ENCODE peak calls at places on chromosomes 4 and X, in four cellular contexts. One of them, this sample, is unnamed.

GRCh38 chr4:57080781-57081650 is 29.2 kb downstream of the IGFBP7 start:
- DNase-seq in mesenchymal stem cell: peak
- DNase-seq in trophoblast cell: no peak
- DNase-seq in H1: no peak
- DNase-seq in this sample: no peak

GRCh38 chrX:78708171-78708570 is 39.3 kb upstream of the LPAR4 start:
- DNase-seq in trophoblast cell: no peak
- DNase-seq in H1: peak
- DNase-seq in mesenchymal stem cell: peak
- DNase-seq in this sample: no peak

GRCh38 chr4:186009976-186010375 is 59.0 kb upstream of the TLR3 start:
- DNase-seq in trophoblast cell: no peak
- DNase-seq in H1: no peak
- DNase-seq in mesenchymal stem cell: no peak
- DNase-seq in this sample: no peak

GRCh38 chr4:148166132-148166531 is 276.1 kb downstream of the NR3C2 start:
- DNase-seq in trophoblast cell: peak
- DNase-seq in H1: no peak
- DNase-seq in mesenchymal stem cell: no peak
- DNase-seq in this sample: no peak

GRCh38 chr4:173041482-173041881 is 127.1 kb upstream of the GALNT7 start:
- DNase-seq in H1: no peak
- DNase-seq in trophoblast cell: no peak
- DNase-seq in mesenchymal stem cell: no peak
- DNase-seq in this sample: no peak

GRCh38 chr4:180811556-180811955 is 1431.6 kb upstream of the TENM3 start:
- DNase-seq in trophoblast cell: no peak
- DNase-seq in mesenchymal stem cell: no peak
- DNase-seq in H1: no peak
- DNase-seq in this sample: no peak

GRCh38 chr4:74320559-74321118 is 12.4 kb downstream of the EPGN start:
- DNase-seq in mesenchymal stem cell: peak
- DNase-seq in trophoblast cell: peak
- DNase-seq in H1: peak
- DNase-seq in this sample: peak

GRCh38 chr4:157242871-157243270 is 22.3 kb downstream of the GRIA2 start:
- DNase-seq in mesenchymal stem cell: no peak
- DNase-seq in trophoblast cell: no peak
- DNase-seq in H1: no peak
- DNase-seq in this sample: no peak

GRCh38 chr4:164350086-164350485 is 403.8 kb upstream of the SMIM31 start:
- DNase-seq in mesenchymal stem cell: no peak
- DNase-seq in trophoblast cell: no peak
- DNase-seq in H1: no peak
- DNase-seq in this sample: no peak

GRCh38 chr4:186068581-186069402 is at the start of gene TLR3:
- DNase-seq in mesenchymal stem cell: peak
- DNase-seq in H1: no peak
- DNase-seq in trophoblast cell: no peak
- DNase-seq in this sample: no peak

GRCh38 chrX:17655232-17656034 is 81.9 kb upstream of the SCML1 start:
- DNase-seq in H1: no peak
- DNase-seq in mesenchymal stem cell: no peak
- DNase-seq in trophoblast cell: no peak
- DNase-seq in this sample: no peak

GRCh38 chr4:87529187-87529586 is at the start of gene SPARCL1:
- DNase-seq in trophoblast cell: no peak
- DNase-seq in mesenchymal stem cell: no peak
- DNase-seq in H1: no peak
- DNase-seq in this sample: no peak

GRCh38 chr4:8427262-8427661 is 13.3 kb downstream of the ACOX3 start:
- DNase-seq in trophoblast cell: no peak
- DNase-seq in mesenchymal stem cell: no peak
- DNase-seq in H1: no peak
- DNase-seq in this sample: no peak

GRCh38 chrX:17854069-17854468 is 7.0 kb downstream of the RAI2 start:
- DNase-seq in mesenchymal stem cell: no peak
- DNase-seq in trophoblast cell: no peak
- DNase-seq in H1: no peak
- DNase-seq in this sample: no peak

GRCh38 chrX:143633530-143634372 is 2.1 kb downstream of the SLITRK4 start:
- DNase-seq in trophoblast cell: no peak
- DNase-seq in mesenchymal stem cell: peak
- DNase-seq in H1: no peak
- DNase-seq in this sample: peak

GRCh38 chr4:141409556-141409955 is 188.9 kb downstream of the ZNF330 start:
- DNase-seq in H1: no peak
- DNase-seq in trophoblast cell: no peak
- DNase-seq in mesenchymal stem cell: no peak
- DNase-seq in this sample: no peak

GRCh38 chrX:40244980-40245379 is 147.2 kb upstream of the BCOR start:
- DNase-seq in mesenchymal stem cell: peak
- DNase-seq in trophoblast cell: no peak
- DNase-seq in H1: no peak
- DNase-seq in this sample: no peak

GRCh38 chr4:24984602-24985532 is 45.9 kb downstream of the LGI2 start:
- DNase-seq in trophoblast cell: no peak
- DNase-seq in H1: no peak
- DNase-seq in mesenchymal stem cell: no peak
- DNase-seq in this sample: no peak

GRCh38 chrX:103149652-103150051 is 56.7 kb upstream of the NXF3 start:
- DNase-seq in mesenchymal stem cell: no peak
- DNase-seq in H1: no peak
- DNase-seq in trophoblast cell: no peak
- DNase-seq in this sample: no peak

GRCh38 chr4:8202526-8203375 is 3.7 kb downstream of the SH3TC1 start:
- DNase-seq in H1: no peak
- DNase-seq in trophoblast cell: no peak
- DNase-seq in mesenchymal stem cell: no peak
- DNase-seq in this sample: no peak

GRCh38 chr4:143358923-143359694 is 22.4 kb downstream of the GAB1 start:
- DNase-seq in H1: no peak
- DNase-seq in trophoblast cell: peak
- DNase-seq in mesenchymal stem cell: peak
- DNase-seq in this sample: no peak
- H3K23ac ChIP-seq in H1: no peak
- H3K23ac ChIP-seq in trophoblast cell: no peak
- H3K23ac ChIP-seq in mesenchymal stem cell: no peak
- H3K23ac ChIP-seq in this sample: no peak

DNA sequence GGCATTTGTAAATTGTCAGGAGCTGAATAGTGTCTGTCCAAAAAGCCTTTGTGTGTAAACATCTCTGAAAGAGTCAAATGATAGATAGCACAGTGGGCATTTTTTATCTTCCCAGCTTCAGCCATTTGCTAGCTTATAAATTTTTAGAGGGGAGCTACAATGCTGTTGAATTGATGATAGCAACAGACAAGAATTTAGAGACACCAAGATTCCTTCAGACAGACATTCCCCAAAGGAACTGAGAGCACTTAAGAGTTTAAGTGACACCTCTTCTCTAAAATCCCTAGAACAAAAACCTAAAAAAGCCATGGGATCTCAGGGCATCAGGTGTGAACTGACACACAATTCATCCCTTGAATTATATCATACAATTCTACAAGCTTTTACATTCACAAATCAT is 480.7 kb upstream of the FAM241A start:
- DNase-seq in trophoblast cell: no peak
- DNase-seq in H1: no peak
- DNase-seq in mesenchymal stem cell: no peak
- DNase-seq in this sample: no peak
- H3K4me3 ChIP-seq in trophoblast cell: no peak
- H3K4me3 ChIP-seq in H1: no peak
- H3K4me3 ChIP-seq in mesenchymal stem cell: no peak
- H3K4me3 ChIP-seq in this sample: no peak

GRCh38 chr4:72136429-72136828 is 104.6 kb downstream of the NPFFR2 start:
- DNase-seq in trophoblast cell: no peak
- DNase-seq in H1: peak
- DNase-seq in mesenchymal stem cell: peak
- DNase-seq in this sample: peak
- H2BK12ac ChIP-seq in trophoblast cell: no peak
- H2BK12ac ChIP-seq in H1: no peak
- H2BK12ac ChIP-seq in mesenchymal stem cell: no peak
- H2BK12ac ChIP-seq in this sample: no peak

DNA sequence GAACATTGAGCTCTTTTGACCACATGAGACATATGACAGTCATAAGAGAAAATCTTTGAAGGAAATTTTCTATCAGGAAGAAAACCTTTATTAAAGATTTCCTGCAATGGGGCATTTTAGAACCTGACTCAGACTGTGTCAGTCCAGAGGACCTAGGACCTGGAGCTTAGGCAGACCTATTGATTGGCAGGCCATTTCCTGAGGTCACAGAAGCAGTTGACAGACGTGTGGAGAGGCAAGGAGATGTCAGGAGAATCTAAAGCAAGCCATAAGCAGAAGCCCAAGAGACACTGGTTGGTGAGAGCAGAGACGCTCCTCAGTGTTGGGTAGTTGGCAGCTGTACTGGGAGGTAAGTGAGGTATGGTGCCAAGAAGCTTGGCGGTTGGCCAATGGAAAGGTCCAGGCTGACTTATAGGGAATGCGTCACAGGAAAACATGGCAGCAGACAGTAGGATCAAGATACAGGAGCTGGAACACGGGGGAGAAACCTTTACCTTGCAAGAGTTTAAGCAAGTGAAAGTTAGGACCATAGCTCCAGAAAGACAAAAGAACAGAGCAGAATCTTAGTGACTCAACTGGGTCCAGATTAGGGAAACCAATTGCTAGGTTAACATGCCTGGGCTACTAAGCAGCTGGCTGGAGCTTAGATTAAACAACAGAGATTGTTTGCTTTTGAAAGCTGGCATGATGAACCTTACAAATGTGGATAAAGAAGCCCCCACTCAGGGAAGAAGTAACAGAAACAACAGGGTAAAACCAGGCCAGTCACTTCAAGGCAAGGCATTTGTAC is 18.6 kb downstream of the PALLD start:
- DNase-seq in mesenchymal stem cell: no peak
- DNase-seq in trophoblast cell: no peak
- DNase-seq in H1: no peak
- DNase-seq in this sample: no peak
- H3K23ac ChIP-seq in mesenchymal stem cell: no peak
- H3K23ac ChIP-seq in trophoblast cell: no peak
- H3K23ac ChIP-seq in H1: no peak
- H3K23ac ChIP-seq in this sample: no peak

GRCh38 chr4:1246111-1246881 is 2.6 kb downstream of the CTBP1 start:
- DNase-seq in H1: no peak
- DNase-seq in trophoblast cell: peak
- DNase-seq in mesenchymal stem cell: peak
- DNase-seq in this sample: no peak
- H3K4me3 ChIP-seq in H1: no peak
- H3K4me3 ChIP-seq in trophoblast cell: no peak
- H3K4me3 ChIP-seq in mesenchymal stem cell: no peak
- H3K4me3 ChIP-seq in this sample: peak

DNA sequence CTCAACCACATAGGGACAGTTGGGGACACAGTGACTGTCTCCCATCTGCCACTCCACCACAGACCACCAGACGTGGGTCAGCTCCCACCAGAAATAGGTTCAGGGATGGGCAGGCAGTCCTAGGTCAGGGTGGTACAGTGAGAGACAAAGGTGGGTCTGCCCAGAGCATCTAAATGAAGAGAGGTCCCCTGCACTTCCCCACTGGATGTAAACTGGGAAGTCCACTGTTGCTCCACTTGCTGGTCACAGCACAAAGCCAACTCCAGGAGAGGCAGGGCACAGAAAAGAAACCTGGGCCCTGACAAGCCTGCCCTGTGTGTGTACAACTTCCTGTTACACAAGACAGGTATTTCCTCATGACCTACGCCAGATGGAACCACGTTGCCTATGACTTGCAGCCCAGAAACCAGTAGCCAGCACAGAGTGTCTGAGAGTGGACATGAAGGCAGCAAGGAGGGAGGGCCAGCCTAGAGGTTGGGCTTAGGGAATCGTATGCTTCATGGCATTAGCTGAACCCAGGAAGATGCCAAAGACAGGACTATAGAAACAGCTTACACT is 161.8 kb downstream of the SH3KBP1 start:
- DNase-seq in mesenchymal stem cell: peak
- DNase-seq in trophoblast cell: peak
- DNase-seq in H1: no peak
- DNase-seq in this sample: no peak
- H2BK12ac ChIP-seq in mesenchymal stem cell: no peak
- H2BK12ac ChIP-seq in trophoblast cell: no peak
- H2BK12ac ChIP-seq in H1: no peak
- H2BK12ac ChIP-seq in this sample: no peak

GRCh38 chr4:151319490-151319889 is 5.9 kb downstream of the SH3D19 start:
- DNase-seq in mesenchymal stem cell: no peak
- DNase-seq in trophoblast cell: no peak
- DNase-seq in H1: no peak
- DNase-seq in this sample: no peak

GRCh38 chr4:151315212-151315886 is 10.1 kb downstream of the SH3D19 start:
- DNase-seq in H1: no peak
- DNase-seq in trophoblast cell: no peak
- DNase-seq in mesenchymal stem cell: no peak
- DNase-seq in this sample: no peak

GRCh38 chr4:151318310-151319006 is 6.9 kb downstream of the SH3D19 start:
- DNase-seq in mesenchymal stem cell: no peak
- DNase-seq in trophoblast cell: no peak
- DNase-seq in H1: no peak
- DNase-seq in this sample: no peak

GRCh38 chr4:151314509-151314908 is 10.9 kb downstream of the SH3D19 start:
- DNase-seq in H1: no peak
- DNase-seq in trophoblast cell: no peak
- DNase-seq in mesenchymal stem cell: no peak
- DNase-seq in this sample: no peak

GRCh38 chr4:151316645-151317044 is 8.8 kb downstream of the SH3D19 start:
- DNase-seq in H1: no peak
- DNase-seq in trophoblast cell: no peak
- DNase-seq in mesenchymal stem cell: no peak
- DNase-seq in this sample: no peak
- H3K23ac ChIP-seq in H1: no peak
- H3K23ac ChIP-seq in trophoblast cell: no peak
- H3K23ac ChIP-seq in mesenchymal stem cell: no peak
- H3K23ac ChIP-seq in this sample: no peak

DNA sequence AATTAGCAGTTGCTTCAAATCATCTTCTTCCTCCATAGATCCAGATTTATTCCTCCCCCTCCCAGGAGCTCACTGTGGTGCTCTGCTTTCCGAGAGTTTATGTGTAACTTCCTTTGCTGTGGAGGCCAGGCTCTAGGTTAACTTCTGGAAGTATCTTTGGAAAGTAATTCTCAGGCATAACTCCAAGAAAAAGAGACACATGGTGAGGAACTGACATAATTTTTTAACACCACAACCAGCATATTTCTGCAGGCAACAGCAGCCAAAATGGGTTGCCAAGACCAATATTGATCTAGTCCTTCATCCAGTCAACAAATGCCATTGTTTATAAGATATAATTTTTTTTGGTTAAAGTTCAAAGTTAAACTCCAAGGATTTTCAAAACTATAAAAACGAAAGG is 114.5 kb upstream of the RBPJ start:
- DNase-seq in H1: no peak
- DNase-seq in trophoblast cell: no peak
- DNase-seq in mesenchymal stem cell: no peak
- DNase-seq in this sample: no peak
- H3K4me3 ChIP-seq in H1: no peak
- H3K4me3 ChIP-seq in trophoblast cell: no peak
- H3K4me3 ChIP-seq in mesenchymal stem cell: no peak
- H3K4me3 ChIP-seq in this sample: no peak